ENCODE peak calls at places on chromosomes 2 and 18, in nine cellular contexts. Y is CD8-positive, alpha-beta T cell; W is GM23248; L is naive thymus-derived CD4-positive, alpha-beta T cell; F is trophoblast cell; Z is brain microvascular endothelial cell; H is heart right ventricle; J is IMR-90; O is effector memory CD4-positive, alpha-beta T cell. P is an unnamed sample.
A peak's percentile ranks its signal among the peaks of the same experiment; 100 is the strongest.

GRCh38 chr2:9814129-9814868 is 29.0 kb upstream of the TAF1B start:
- DNase-seq in Y (no peak), W (no peak), L (no peak), F (no peak), Z (no peak), H (no peak), J (no peak), O (no peak), P (no peak)

GRCh38 chr18:9025104-9025838 is 77.2 kb upstream of the NDUFV2 start:
- DNase-seq in Y (no peak), W (peak; percentile 83), L (no peak), F (no peak), Z (no peak), H (no peak), J (peak; percentile 81), O (no peak), P (no peak)

GRCh38 chr2:181357979-181358378 is 99.2 kb upstream of the ITGA4 start:
- DNase-seq in Y (no peak), W (no peak), L (peak; percentile 23), F (no peak), Z (no peak), H (no peak), J (no peak), O (no peak), P (no peak)

GRCh38 chr18:22166070-22166972 is 3.1 kb upstream of the GATA6 start:
- DNase-seq in Y (no peak), W (no peak), L (no peak), F (no peak), Z (no peak), H (peak; percentile 68), J (no peak), O (no peak), P (peak; percentile 62)

GRCh38 chr18:3623769-3624545 is 174.0 kb downstream of the TGIF1 start:
- DNase-seq in Y (no peak), W (peak; percentile 98), L (no peak), F (peak; percentile 95), Z (peak; percentile 96), H (peak; percentile 78), J (peak; percentile 98), O (no peak), P (peak; percentile 66)

GRCh38 chr2:180494286-180494685 is 486.1 kb upstream of the UBE2E3 start:
- DNase-seq in Y (no peak), W (no peak), L (no peak), F (no peak), Z (no peak), H (no peak), J (no peak), O (no peak), P (no peak)

GRCh38 chr2:120783371-120783791 is 47.7 kb downstream of the GLI2 start:
- DNase-seq in Y (no peak), W (peak; percentile 43), L (no peak), F (no peak), Z (no peak), H (no peak), J (peak; percentile 69), O (no peak), P (no peak)

GRCh38 chr2:183049420-183049819 is 11.2 kb upstream of the NCKAP1 start:
- DNase-seq in Y (no peak), W (no peak), L (no peak), F (no peak), Z (no peak), H (no peak), J (no peak), O (no peak), P (no peak)

GRCh38 chr18:74501386-74501785 is 5.2 kb downstream of the CNDP2 start:
- DNase-seq in Y (no peak), W (no peak), L (no peak), F (peak; percentile 57), Z (no peak), H (no peak), J (no peak), O (no peak), P (no peak)

GRCh38 chr2:33788044-33788443 is 188.9 kb upstream of the FAM98A start:
- DNase-seq in Y (no peak), W (peak; percentile 74), L (no peak), F (peak; percentile 11), Z (no peak), H (no peak), J (peak; percentile 43), O (no peak), P (no peak)

GRCh38 chr18:32343634-32344033 is 127.0 kb downstream of the GAREM1 start:
- DNase-seq in Y (no peak), W (no peak), L (no peak), F (no peak), Z (no peak), H (no peak), J (no peak), O (no peak), P (no peak)

GRCh38 chr2:132448771-132449170 is 32.2 kb downstream of the GPR39 start:
- DNase-seq in Y (no peak), W (peak; percentile 63), L (no peak), F (peak; percentile 11), Z (peak; percentile 49), H (no peak), J (peak; percentile 55), O (no peak), P (no peak)

GRCh38 chr2:3728104-3729054 is 25.0 kb downstream of the DCDC2C start:
- DNase-seq in Y (no peak), W (peak; percentile 79), L (no peak), F (no peak), Z (peak; percentile 32), H (peak; percentile 37), J (peak; percentile 67), O (no peak), P (no peak)

GRCh38 chr18:40414155-40414754 is 1540.8 kb upstream of the PIK3C3 start:
- DNase-seq in Y (no peak), W (peak; percentile 55), L (no peak), F (no peak), Z (peak; percentile 7), H (no peak), J (peak; percentile 37), O (no peak), P (no peak)

GRCh38 chr2:85538507-85539360 is at the start of gene MAT2A:
- DNase-seq in Y (peak; percentile 77), W (peak; percentile 93), L (peak; percentile 96), F (peak; percentile 89), Z (peak; percentile 78), H (peak; percentile 96), J (peak; percentile 90), O (peak; percentile 75), P (peak; percentile 96)

GRCh38 chr2:47422016-47422415 is 19.1 kb downstream of the MSH2 start:
- DNase-seq in Y (no peak), W (peak; percentile 4), L (no peak), F (no peak), Z (peak; percentile 45), H (no peak), J (no peak), O (no peak), P (no peak)

GRCh38 chr18:28065031-28065792 is 111.7 kb downstream of the CDH2 start:
- DNase-seq in Y (no peak), W (peak; percentile 94), L (no peak), F (peak; percentile 49), Z (peak; percentile 93), H (no peak), J (peak; percentile 94), O (no peak), P (no peak)

GRCh38 chr2:208006833-208007232 is 18.5 kb downstream of the PLEKHM3 start:
- DNase-seq in Y (no peak), W (peak; percentile 81), L (no peak), F (no peak), Z (no peak), H (no peak), J (peak; percentile 41), O (no peak), P (no peak)

GRCh38 chr2:207194028-207194427 is 28.3 kb upstream of the KLF7 start:
- DNase-seq in Y (no peak), W (no peak), L (no peak), F (no peak), Z (no peak), H (no peak), J (no peak), O (no peak), P (no peak)

DNA sequence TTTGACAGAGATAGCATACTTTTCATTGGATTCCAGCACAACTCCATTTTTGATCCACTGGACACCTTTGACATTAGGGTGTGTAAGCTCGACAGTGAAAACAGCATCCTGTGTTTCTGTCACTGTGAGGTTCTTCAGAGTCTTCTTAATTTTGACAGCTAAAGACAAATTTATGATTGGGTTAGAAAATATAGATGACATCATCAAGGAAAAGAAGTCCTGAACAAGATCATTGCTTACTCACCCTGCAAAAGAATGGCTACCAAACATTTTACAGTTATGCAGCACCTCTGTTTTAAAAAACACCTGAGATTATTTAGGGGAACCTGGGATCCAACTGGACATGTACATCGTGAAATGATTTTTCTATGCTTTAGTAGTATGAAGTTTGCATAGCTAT is 36.7 kb downstream of the TTN start:
- DNase-seq in Y (no peak), W (no peak), L (no peak), F (no peak), Z (no peak), H (no peak), J (no peak), O (no peak), P (no peak)
- H3K36me3 ChIP-seq in Y (peaks cover 24% of the 10 kb centered on the region), W (no peaks in the 10 kb centered on the region), L (peaks cover 87% of the 10 kb centered on the region), F (no peaks in the 10 kb centered on the region), Z (no peaks in the 10 kb centered on the region), H (no peaks in the 10 kb centered on the region), J (no peaks in the 10 kb centered on the region), O (no peaks in the 10 kb centered on the region), P (no peaks in the 10 kb centered on the region)

DNA sequence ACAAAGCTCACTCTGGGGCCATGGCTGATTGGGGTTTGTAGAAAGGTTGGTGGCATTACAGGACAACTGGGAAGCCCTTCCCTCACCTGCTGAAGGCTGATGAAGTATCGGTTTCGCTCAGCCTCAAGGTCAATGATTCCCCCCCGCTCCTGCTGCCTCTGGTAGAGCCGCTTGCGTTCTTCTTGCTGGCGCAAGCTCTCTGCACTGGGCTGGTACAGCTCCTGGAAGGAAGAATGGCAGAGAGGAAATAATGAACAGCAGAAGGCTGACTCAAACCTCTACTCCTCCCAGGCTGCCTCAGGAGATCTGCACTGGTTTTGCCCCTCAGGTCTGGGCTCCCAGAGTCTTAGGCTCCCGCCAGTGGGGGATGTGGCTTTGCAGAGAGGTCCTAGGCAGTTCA is 5.2 kb downstream of the BCS1L start:
- DNase-seq in Y (no peak), W (no peak), L (no peak), F (no peak), Z (no peak), H (no peak), J (no peak), O (no peak), P (no peak)
- H3K36me3 ChIP-seq in Y (peaks cover 43% of the 10 kb centered on the region), W (peaks cover 18% of the 10 kb centered on the region), L (peaks cover 66% of the 10 kb centered on the region), F (peaks cover 61% of the 10 kb centered on the region), Z (peaks cover 68% of the 10 kb centered on the region), H (no peaks in the 10 kb centered on the region), J (peaks cover 57% of the 10 kb centered on the region), O (peaks cover 66% of the 10 kb centered on the region), P (no peaks in the 10 kb centered on the region)

GRCh38 chr2:219209236-219209635 is 2.7 kb downstream of the ZFAND2B start:
- DNase-seq in Y (no peak), W (no peak), L (peak; percentile 21), F (no peak), Z (no peak), H (no peak), J (no peak), O (no peak), P (no peak)
- H3K36me3 ChIP-seq in Y (peaks cover 12% of the 10 kb centered on the region), W (no peaks in the 10 kb centered on the region), L (peaks cover 23% of the 10 kb centered on the region), F (peaks cover 55% of the 10 kb centered on the region), Z (peaks cover 9% of the 10 kb centered on the region), H (no peaks in the 10 kb centered on the region), J (peaks cover 47% of the 10 kb centered on the region), O (no peaks in the 10 kb centered on the region), P (no peaks in the 10 kb centered on the region)

DNA sequence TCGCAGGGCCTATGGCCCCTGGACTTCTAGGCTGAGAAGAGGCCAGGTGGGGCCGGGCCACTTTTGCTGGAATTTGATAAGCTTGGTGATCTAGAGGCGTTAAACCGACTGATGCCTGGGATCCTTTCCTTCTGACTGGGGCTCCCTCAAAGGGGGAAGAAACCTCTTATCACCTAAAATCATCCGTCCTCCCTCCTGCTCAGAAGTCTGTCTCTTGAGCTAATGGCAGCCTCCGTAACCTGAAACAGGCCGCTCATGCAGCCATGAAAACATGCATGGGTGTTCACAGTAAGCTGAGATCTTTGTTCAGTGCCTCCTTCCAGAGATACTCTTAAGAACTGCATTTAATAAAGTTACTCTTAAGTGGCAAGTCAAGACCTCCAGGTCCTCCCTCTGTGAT is 43.8 kb downstream of the ITGA6 start:
- DNase-seq in Y (no peak), W (no peak), L (no peak), F (no peak), Z (no peak), H (no peak), J (no peak), O (no peak), P (no peak)
- H3K36me3 ChIP-seq in Y (peaks cover 25% of the 10 kb centered on the region), W (no peaks in the 10 kb centered on the region), L (peaks cover 37% of the 10 kb centered on the region), F (no peaks in the 10 kb centered on the region), Z (no peaks in the 10 kb centered on the region), H (no peaks in the 10 kb centered on the region), J (peaks cover 2% of the 10 kb centered on the region), O (peaks cover 45% of the 10 kb centered on the region), P (no peaks in the 10 kb centered on the region)

P was measured in uterus.